ENCODE peak calls at places on chromosome 4, in eight cellular contexts. J is ovary, R is breast epithelium, E is mammary epithelial cell, K is spleen, Z is sigmoid colon, W is MM.1S, U is left ventricle myocardium inferior. B is an unnamed sample. For H3K27me3, the result is how much of the 10 kb centered on the place peaks cover.

GRCh38 chr4:156294577-156294976 is 340.9 kb upstream of the CTSO start:
- DNase-seq in E (peak), K (no peak), U (no peak), Z (no peak), W (peak), R (no peak), J (no peak), B (peak)

GRCh38 chr4:7768736-7769135 is 170.9 kb downstream of the AFAP1 start:
- DNase-seq in W (no peak), R (no peak), J (no peak), Z (no peak), E (no peak), U (peak), K (peak), B (no peak)

GRCh38 chr4:141058739-141059507 is 74.3 kb downstream of the RNF150 start:
- DNase-seq in K (no peak), W (no peak), Z (no peak), E (no peak), U (no peak), J (no peak), R (no peak), B (no peak)

GRCh38 chr4:108143515-108143914 is 25.2 kb downstream of the LEF1 start:
- DNase-seq in U (no peak), Z (no peak), J (no peak), W (no peak), R (no peak), K (no peak), E (no peak), B (no peak)

GRCh38 chr4:184441461-184442392 is 32.6 kb downstream of the IRF2 start:
- DNase-seq in U (no peak), R (no peak), W (no peak), Z (no peak), J (no peak), K (no peak), E (no peak), B (no peak)

GRCh38 chr4:11455201-11455835 is 26.6 kb upstream of the HS3ST1 start:
- DNase-seq in J (no peak), E (no peak), K (no peak), W (no peak), R (no peak), U (no peak), Z (no peak), B (no peak)

GRCh38 chr4:118738999-118739690 is 54.0 kb downstream of the METTL14 start:
- DNase-seq in R (no peak), W (no peak), E (no peak), J (no peak), K (no peak), Z (no peak), U (no peak), B (no peak)

GRCh38 chr4:169236901-169237626 is 33.7 kb downstream of the SH3RF1 start:
- DNase-seq in K (no peak), R (peak), J (no peak), E (no peak), U (no peak), Z (no peak), W (no peak), B (no peak)

GRCh38 chr4:188387134-188387791 is 248.0 kb downstream of the TRIML1 start:
- DNase-seq in Z (no peak), R (peak), K (no peak), W (peak), E (peak), J (no peak), U (no peak), B (peak)

GRCh38 chr4:86892639-86892965 is 380 bp upstream of the C4orf36 start:
- DNase-seq in U (no peak), Z (no peak), E (no peak), J (no peak), K (no peak), W (no peak), R (no peak), B (no peak)

GRCh38 chr4:37882665-37883296 is 8.1 kb upstream of the TBC1D1 start:
- DNase-seq in J (no peak), Z (no peak), E (peak), W (no peak), K (no peak), U (no peak), R (no peak), B (no peak)

GRCh38 chr4:62070291-62070852 is 870.2 kb downstream of the ADGRL3 start:
- DNase-seq in U (no peak), W (no peak), E (no peak), R (no peak), J (no peak), K (no peak), Z (peak), B (no peak)

GRCh38 chr4:140367738-140368137 is 5.7 kb upstream of the SCOC start:
- DNase-seq in K (no peak), Z (no peak), J (no peak), W (no peak), R (no peak), E (peak), U (no peak), B (no peak)

GRCh38 chr4:43133566-43133965 is 241.1 kb downstream of the GRXCR1 start:
- DNase-seq in R (no peak), Z (no peak), U (no peak), K (no peak), E (peak), W (no peak), J (no peak), B (no peak)

GRCh38 chr4:123833156-123833555 is 436.6 kb downstream of the SPRY1 start:
- DNase-seq in J (no peak), R (no peak), K (no peak), U (no peak), Z (no peak), E (no peak), W (no peak), B (no peak)

GRCh38 chr4:159541143-159541542 is 438.3 kb downstream of the RAPGEF2 start:
- DNase-seq in Z (no peak), W (no peak), U (no peak), R (no peak), K (no peak), J (no peak), E (no peak), B (no peak)

GRCh38 chr4:184503869-184504300 is 29.5 kb upstream of the IRF2 start:
- DNase-seq in J (no peak), E (peak), R (no peak), U (no peak), W (no peak), K (no peak), Z (no peak), B (no peak)

GRCh38 chr4:102726068-102726467 is 34.7 kb downstream of the MANBA start:
- DNase-seq in W (no peak), E (no peak), R (no peak), K (no peak), J (no peak), U (no peak), Z (no peak), B (no peak)

GRCh38 chr4:87038837-87039715 is 104.3 kb downstream of the AFF1 start:
- DNase-seq in E (peak), J (no peak), K (no peak), R (peak), U (peak), Z (peak), W (no peak), B (peak)

GRCh38 chr4:17030543-17030942 is 132.1 kb upstream of the LDB2 start:
- DNase-seq in R (no peak), Z (no peak), K (no peak), J (no peak), W (no peak), U (no peak), E (peak), B (peak)

DNA sequence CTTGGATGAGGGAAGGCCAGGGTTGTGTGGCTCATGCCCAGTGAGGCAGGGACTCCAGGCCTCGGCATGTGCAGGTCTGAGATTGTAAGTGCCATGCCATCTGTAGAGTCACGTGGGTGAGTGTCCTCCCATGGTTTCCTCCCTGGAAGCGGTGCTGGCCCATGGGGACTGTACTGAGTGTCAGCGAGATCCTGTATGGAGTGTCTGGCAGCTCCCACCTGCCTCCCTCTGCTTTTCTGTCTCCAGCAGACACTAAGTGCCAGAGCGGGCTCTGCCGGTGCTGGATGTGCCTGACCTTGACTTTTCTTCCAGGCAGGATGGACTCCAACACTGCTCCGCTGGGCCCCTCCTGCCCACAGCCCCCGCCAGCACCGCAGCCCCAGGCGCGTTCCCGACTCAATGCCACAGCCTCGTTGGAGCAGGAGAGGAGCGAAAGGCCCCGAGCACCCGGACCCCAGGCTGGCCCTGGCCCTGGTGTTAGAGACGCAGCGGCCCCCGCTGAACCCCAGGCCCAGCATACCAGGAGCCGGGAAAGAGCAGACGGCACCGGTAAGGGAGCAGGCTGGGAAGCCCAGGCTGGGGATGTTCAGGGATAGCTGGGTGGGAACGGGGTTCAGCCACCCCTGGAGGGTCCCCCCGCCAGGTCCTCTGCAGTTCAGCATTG is 7.6 kb downstream of the WFS1 start:
- DNase-seq in W (no peak), R (no peak), Z (peak), J (peak), K (no peak), U (peak), E (no peak), B (no peak)
- H3K4me3 ChIP-seq in W (no peak), R (no peak), Z (no peak), J (no peak), K (no peak), U (peak), E (no peak), B (no peak)

GRCh38 chr4:3783691-3784306 is 17.6 kb downstream of the ADRA2C start:
- DNase-seq in U (no peak), W (no peak), Z (no peak), R (no peak), K (no peak), E (no peak), J (no peak), B (no peak)
- TF ChIP-seq CTCF in U (peak), W (no peak), Z (no peak), R (no peak), K (no peak), E (peak), J (no peak), B (peak)

DNA sequence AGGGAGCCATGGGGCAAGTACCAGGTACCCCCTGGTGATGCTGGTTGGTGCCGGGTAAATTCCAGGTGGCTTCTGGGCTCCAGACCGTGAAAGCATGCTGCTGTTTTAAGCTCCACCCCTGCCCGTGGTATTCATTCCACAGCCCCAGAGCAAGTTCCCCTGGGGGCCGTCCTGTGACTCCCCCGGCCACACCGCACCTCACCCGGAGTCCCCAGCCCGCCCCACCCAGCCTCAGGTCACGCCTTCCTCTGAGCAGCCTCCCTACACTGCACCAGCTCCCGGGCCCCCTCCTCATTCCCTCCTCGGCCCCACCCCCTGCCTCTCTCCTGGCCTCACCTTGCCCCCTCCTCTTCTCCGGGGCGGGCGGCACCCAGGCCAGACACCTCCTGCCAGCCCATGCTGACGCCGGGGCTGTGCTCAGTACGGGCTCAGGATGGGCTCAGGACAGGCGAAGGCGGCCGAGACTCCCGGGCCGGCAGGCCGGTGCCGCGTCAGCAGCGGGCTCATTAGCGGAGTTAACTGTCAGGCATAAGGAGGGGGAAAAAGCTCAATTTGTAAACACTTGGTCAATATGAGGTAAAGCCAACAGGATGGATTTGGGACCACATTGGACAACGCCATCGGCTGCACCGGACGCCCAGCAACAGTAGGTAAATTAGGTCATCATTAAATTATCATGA is 127.4 kb downstream of the FAM53A start:
- DNase-seq in K (no peak), Z (no peak), J (no peak), E (no peak), R (no peak), W (no peak), U (no peak), B (no peak)
- H3K27me3 ChIP-seq in K (half or more), Z (half or more), J (under half), E (under half), R (half or more), W (under half), U (half or more), B (half or more)

GRCh38 chr4:176794151-176794550 is 1.4 kb upstream of the VEGFC start:
- DNase-seq in W (no peak), E (peak), R (no peak), U (no peak), J (no peak), Z (no peak), K (no peak), B (no peak)
- H3K4me3 ChIP-seq in W (no peak), E (no peak), R (no peak), U (no peak), J (no peak), Z (no peak), K (no peak), B (no peak)

GRCh38 chr4:99264927-99265326 is 25.9 kb downstream of the ADH1A start:
- DNase-seq in J (no peak), K (no peak), U (no peak), W (no peak), R (no peak), Z (no peak), E (no peak), B (no peak)
- TF ChIP-seq CTCF in J (no peak), K (no peak), U (no peak), W (no peak), R (no peak), Z (no peak), E (no peak), B (no peak)

DNA sequence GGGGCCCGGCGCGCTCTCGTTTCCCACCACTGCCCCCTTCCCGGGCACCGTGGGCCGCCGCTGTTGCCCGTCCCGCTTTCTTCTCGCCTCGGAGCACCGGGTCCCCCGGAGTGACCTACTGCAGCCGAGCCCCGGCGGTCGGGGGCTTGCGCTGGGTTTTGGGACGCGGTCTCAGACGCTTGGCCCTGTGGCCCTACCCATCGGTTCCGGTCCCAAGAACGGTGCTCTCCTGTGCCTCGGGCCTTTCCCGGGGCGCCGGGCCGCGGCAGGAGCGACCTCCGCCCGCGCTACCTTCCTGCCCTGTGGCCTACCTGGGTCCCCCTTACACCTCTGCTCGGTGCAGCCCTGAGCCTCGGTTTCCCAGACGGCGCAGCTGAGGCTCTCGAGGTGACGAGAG is 21.6 kb upstream of the HMX1 start:
- DNase-seq in U (no peak), W (no peak), Z (no peak), K (no peak), J (no peak), E (no peak), R (no peak), B (no peak)
- H3K27me3 ChIP-seq in U (half or more), W (half or more), Z (half or more), K (half or more), J (under half), E (under half), R (half or more), B (half or more)

GRCh38 chr4:171812377-171813194 is 618 bp upstream of the GALNTL6 start:
- DNase-seq in K (peak), Z (peak), E (peak), J (no peak), W (no peak), R (no peak), U (no peak), B (no peak)
- H3K4me3 ChIP-seq in K (peak), Z (peak), E (peak), J (no peak), W (peak), R (peak), U (peak), B (peak)

GRCh38 chr4:128649575-128650205 is 159.8 kb upstream of the JADE1 start:
- DNase-seq in R (no peak), K (no peak), J (no peak), E (peak), W (no peak), Z (no peak), U (no peak), B (peak)
- TF ChIP-seq CTCF in R (no peak), K (no peak), J (no peak), E (no peak), W (no peak), Z (no peak), U (no peak), B (no peak)

B was measured in kidney epithelial cell.